ENCODE peak calls at places on chromosomes 6 and 20, in nine cellular contexts. N is GM06990, Z is lower leg skin, H is lung, R is omental fat pad, P is A549, Q is HCT116, I is transverse colon, B is cardiac muscle cell. J is an unnamed sample.
A peak's percentile ranks its signal among the peaks of the same experiment; 100 is the strongest.

GRCh38 chr6:111159628-111160027 is 72.3 kb downstream of the SLC16A10 start:
- DNase-seq in N (no peak), B (no peak), H (no peak), Z (no peak), I (no peak), Q (no peak), P (no peak), R (no peak), J (no peak)

GRCh38 chr6:155660243-155660977 is 204.8 kb upstream of the NOX3 start:
- DNase-seq in Z (no peak), R (no peak), B (no peak), H (no peak), Q (no peak), I (no peak), N (no peak), P (no peak), J (no peak)

GRCh38 chr6:40227735-40228134 is 293.5 kb upstream of the MOCS1 start:
- DNase-seq in P (no peak), Z (no peak), R (no peak), H (no peak), Q (no peak), I (no peak), N (no peak), B (no peak), J (no peak)

GRCh38 chr6:24858154-24858801 is 59.6 kb upstream of the ARMH2 start:
- DNase-seq in Q (no peak), H (peak; percentile 42), R (no peak), B (peak; percentile 47), Z (no peak), P (no peak), I (peak; percentile 31), N (peak; percentile 61), J (no peak)

GRCh38 chr6:154478021-154478651 is 32.3 kb downstream of the CNKSR3 start:
- DNase-seq in H (peak; percentile 56), R (no peak), N (no peak), B (no peak), Z (peak; percentile 76), I (no peak), P (no peak), Q (no peak), J (no peak)

GRCh38 chr6:158770533-158770932 is 48.6 kb downstream of the EZR start:
- DNase-seq in I (no peak), P (no peak), H (no peak), N (no peak), B (no peak), Z (no peak), R (no peak), Q (no peak), J (no peak)

GRCh38 chr6:45256697-45257695 is 71.1 kb upstream of the RUNX2 start:
- DNase-seq in N (no peak), I (no peak), P (no peak), B (peak; percentile 46), R (no peak), Q (no peak), H (no peak), Z (no peak), J (no peak)

GRCh38 chr6:2196079-2196679 is 49.2 kb downstream of the GMDS start:
- DNase-seq in N (no peak), Z (no peak), R (no peak), I (peak; percentile 21), Q (peak; percentile 19), P (peak; percentile 13), H (no peak), B (peak; percentile 80), J (peak; percentile 40)

GRCh38 chr20:57679113-57679512 is 30.7 kb downstream of the PMEPA1 start:
- DNase-seq in B (no peak), Z (no peak), N (no peak), I (no peak), H (no peak), P (no peak), R (no peak), Q (no peak), J (no peak)

GRCh38 chr6:22194188-22194921 is 102.5 kb downstream of the PRL start:
- DNase-seq in R (no peak), P (no peak), Z (no peak), B (peak; percentile 5), Q (no peak), I (no peak), H (no peak), N (peak; percentile 42), J (peak; percentile 9)

GRCh38 chr6:31407699-31408098 is 4.3 kb downstream of the MICA start:
- DNase-seq in Q (no peak), Z (no peak), P (no peak), B (peak; percentile 66), H (no peak), R (no peak), I (no peak), N (no peak), J (no peak)

GRCh38 chr20:574297-574942 is 30.8 kb upstream of the CSNK2A1 start:
- DNase-seq in P (no peak), Z (no peak), N (no peak), I (no peak), Q (no peak), B (no peak), R (no peak), H (no peak), J (no peak)

GRCh38 chr20:8757146-8757545 is 311.7 kb upstream of the PLCB4 start:
- DNase-seq in N (no peak), R (no peak), B (peak; percentile 71), P (no peak), H (no peak), I (no peak), Z (no peak), Q (no peak), J (no peak)

GRCh38 chr6:157761331-157761921 is 61.6 kb upstream of the SNX9 start:
- DNase-seq in N (peak; percentile 71), H (no peak), P (no peak), I (no peak), R (no peak), B (peak; percentile 68), Z (no peak), Q (no peak), J (peak; percentile 39)

GRCh38 chr20:61948586-61949362 is 116.9 kb downstream of the TAF4 start:
- DNase-seq in I (no peak), Q (no peak), R (no peak), Z (peak; percentile 42), H (no peak), B (no peak), P (no peak), N (no peak), J (no peak)

DNA sequence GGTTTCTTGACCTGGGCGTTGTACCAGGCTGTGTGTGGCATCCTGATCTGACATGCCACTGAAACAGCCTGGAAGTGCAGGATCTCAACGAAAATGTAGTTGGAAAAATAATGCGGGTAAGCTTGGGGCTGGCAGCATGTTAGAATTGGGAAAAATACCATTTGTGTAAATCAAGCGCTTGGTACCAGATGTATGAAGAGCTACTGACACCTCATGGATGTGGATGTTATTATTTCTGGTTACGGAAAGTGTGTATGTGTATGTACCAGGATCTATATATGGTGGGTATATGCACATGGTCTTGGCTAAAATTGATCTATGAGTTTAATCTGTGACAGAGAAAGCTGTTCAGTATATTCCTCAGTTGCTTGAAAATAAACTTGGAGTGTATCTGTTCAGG is 22.7 kb downstream of the HIVEP1 start:
- DNase-seq in I (no peak), B (no peak), R (no peak), Z (no peak), H (no peak), Q (no peak), P (no peak), N (no peak), J (no peak)
- TF ChIP-seq CTCF in I (no peak), B (no peak), R (no peak), Z (no peak), H (no peak), Q (no peak), P (peak; percentile 12), N (no peak), J (no peak)

GRCh38 chr6:51934098-51934497 is 153.3 kb downstream of the PKHD1 start:
- DNase-seq in I (no peak), H (no peak), P (peak; percentile 13), B (no peak), Q (peak; percentile 10), N (no peak), R (no peak), Z (no peak), J (peak; percentile 25)
- TF ChIP-seq CTCF in I (no peak), H (no peak), P (no peak), B (no peak), Q (peak; percentile 63), N (peak; percentile 70), R (no peak), Z (no peak), J (peak; percentile 31)

GRCh38 chr20:49207071-49207470 is 12.1 kb upstream of the DDX27 start:
- DNase-seq in H (no peak), N (no peak), R (no peak), Z (no peak), I (no peak), Q (no peak), P (no peak), B (no peak), J (no peak)
- TF ChIP-seq CTCF in H (no peak), N (peak; percentile 44), R (no peak), Z (no peak), I (no peak), Q (peak; percentile 45), P (no peak), B (no peak), J (peak; percentile 57)

GRCh38 chr6:3294921-3295871 is 36.4 kb downstream of the PSMG4 start:
- DNase-seq in Z (peak; percentile 75), I (no peak), P (no peak), N (no peak), R (no peak), B (no peak), Q (no peak), H (no peak), J (no peak)
- TF ChIP-seq CTCF in Z (no peak), I (no peak), P (no peak), N (peak; percentile 10), R (no peak), B (no peak), Q (peak; percentile 29), H (no peak), J (peak; percentile 27)

DNA sequence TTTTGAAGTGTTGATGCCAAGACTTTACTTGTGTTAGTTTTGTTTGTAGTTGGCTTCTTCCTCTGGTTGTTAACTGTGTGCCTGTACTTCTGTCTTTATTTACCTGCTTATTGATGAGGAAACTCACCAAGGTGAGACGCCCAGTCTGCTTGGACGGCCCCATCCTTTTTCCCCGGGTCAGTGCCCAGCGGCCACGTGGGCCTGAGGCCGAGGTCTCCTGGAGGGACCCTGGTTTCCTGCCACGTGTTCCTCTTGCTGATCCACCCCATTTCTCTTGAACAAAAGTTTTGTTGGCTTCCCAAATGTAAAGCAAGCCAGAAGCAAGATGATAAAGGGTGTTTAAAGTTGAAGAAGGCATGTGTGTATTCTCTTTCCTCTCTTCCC is 24.8 kb downstream of the DUSP22 start:
- DNase-seq in N (peak; percentile 67), B (no peak), Q (no peak), I (no peak), H (no peak), P (no peak), Z (no peak), R (peak; percentile 6), J (no peak)
- TF ChIP-seq CTCF in N (no peak), B (no peak), Q (no peak), I (no peak), H (no peak), P (no peak), Z (no peak), R (no peak), J (no peak)

DNA sequence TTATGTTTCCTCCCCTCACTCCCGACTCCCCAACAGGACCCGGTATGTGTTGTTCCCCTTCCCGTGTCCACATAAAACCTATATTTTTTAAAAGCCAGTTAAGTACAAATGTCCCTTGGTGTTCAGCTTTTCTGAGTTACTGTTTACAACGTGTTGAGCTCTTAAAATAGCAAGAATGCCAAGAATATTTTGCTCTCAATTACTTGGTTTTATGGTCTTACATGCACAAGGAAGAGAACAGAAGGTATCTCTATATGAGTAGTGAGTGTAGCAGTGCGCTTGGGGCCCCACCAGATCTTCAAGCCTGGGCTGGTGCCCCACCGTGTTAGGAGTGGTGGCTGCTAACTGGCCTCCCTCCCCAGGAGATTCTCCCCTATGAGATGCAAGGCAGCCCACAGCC is 75.3 kb downstream of the RIN2 start:
- DNase-seq in I (no peak), N (no peak), B (no peak), Q (no peak), Z (no peak), H (no peak), P (no peak), R (no peak), J (no peak)
- TF ChIP-seq CTCF in I (no peak), N (no peak), B (no peak), Q (no peak), Z (no peak), H (no peak), P (no peak), R (no peak), J (no peak)

J was measured in GM13977.